ENCODE peak calls at places on chromosome 5, in five cellular contexts. K is HT-29, W is MM.1S, D is head of caudate nucleus, X is cardiac fibroblast. O is an unnamed sample.

GRCh38 chr5:155726267-155726666 is 600.7 kb upstream of the SGCD start:
- DNase-seq in D (no peak), X (peak; percentile 27), W (no peak), K (peak; percentile 7), O (peak; percentile 6)

GRCh38 chr5:41539454-41539853 is 29.1 kb upstream of the PLCXD3 start:
- DNase-seq in K (no peak), X (no peak), W (no peak), D (no peak), O (peak; percentile 18)

GRCh38 chr5:82277613-82277986 is 554 bp downstream of the RPS23 start:
- DNase-seq in W (no peak), K (no peak), D (no peak), X (peak; percentile 30), O (peak; percentile 16)

GRCh38 chr5:167565555-167565954 is 725.9 kb upstream of the WWC1 start:
- DNase-seq in D (no peak), X (peak; percentile 37), K (peak; percentile 7), W (peak; percentile 19), O (peak; percentile 49)

GRCh38 chr5:115096034-115096769 is 73.5 kb downstream of the TRIM36 start:
- DNase-seq in K (no peak), X (peak; percentile 5), W (no peak), D (peak; percentile 26), O (no peak)

GRCh38 chr5:82601862-82602261 is 323.7 kb upstream of the RPS23 start:
- DNase-seq in D (no peak), X (no peak), W (no peak), K (no peak), O (no peak)

GRCh38 chr5:44603496-44604272 is 205.1 kb upstream of the MRPS30 start:
- DNase-seq in W (no peak), X (no peak), K (peak; percentile 31), D (no peak), O (no peak)

GRCh38 chr5:30401479-30402058 is 791.9 kb upstream of the CDH6 start:
- DNase-seq in K (peak; percentile 61), D (peak; percentile 21), X (peak; percentile 63), W (peak; percentile 55), O (peak; percentile 47)

GRCh38 chr5:73067213-73067612 is 53.2 kb upstream of the TMEM171 start:
- DNase-seq in X (peak; percentile 43), D (no peak), K (no peak), W (no peak), O (peak; percentile 3)

GRCh38 chr5:138985256-138985655 is 110.1 kb upstream of the LRRTM2 start:
- DNase-seq in W (no peak), X (no peak), D (no peak), K (no peak), O (no peak)

GRCh38 chr5:67290620-67291019 is 94.0 kb upstream of the CD180 start:
- DNase-seq in D (no peak), W (no peak), K (no peak), X (no peak), O (no peak)

GRCh38 chr5:176609724-176610429 is at the start of gene GPRIN1:
- DNase-seq in D (peak; percentile 46), W (peak; percentile 74), K (peak; percentile 37), X (peak; percentile 44), O (peak; percentile 52)

GRCh38 chr5:14250094-14250777 is 107.1 kb downstream of the TRIO start:
- DNase-seq in D (peak; percentile 81), X (peak; percentile 85), K (peak; percentile 26), W (no peak), O (peak; percentile 86)

GRCh38 chr5:125668904-125669303 is 754.3 kb upstream of the GRAMD2B start:
- DNase-seq in K (no peak), W (peak; percentile 76), X (peak; percentile 10), D (no peak), O (no peak)

O was measured in fibroblast of pulmonary artery.